ENCODE peak calls at places on chromosomes 6 and 20, in nine cellular contexts. Y is iPS-NIHi11; G is PC-9; J is CD4-positive, alpha-beta T cell; L is activated T-cell treated with anti-CD3 and anti-CD28 coated beads for 24 hours; X is PC-3; I is stimulated activated CD4-positive, alpha-beta T cell treated with anti-CD3 and anti-CD28 coated beads, TNF-alpha, amount 100 ng/mL, for 24 hours; M is NT2/D1; K is NCI-H1092 treated with DMSO at 0.1 percent for 48 hours. C is an unnamed sample.

GRCh38 chr6:19714415-19715165 is 122.6 kb upstream of the ID4 start:
- DNase-seq in Y (no peak), G (no peak), J (no peak), L (no peak), X (no peak), I (no peak), M (no peak), K (no peak), C (peak)

GRCh38 chr6:63565058-63565726 is 7.1 kb upstream of the LOC128125822 start:
- DNase-seq in Y (no peak), G (no peak), J (no peak), L (no peak), X (peak), I (no peak), M (no peak), K (no peak), C (peak)

GRCh38 chr20:19260412-19261090 is 48.1 kb downstream of the SLC24A3 start:
- DNase-seq in Y (no peak), G (no peak), J (no peak), L (no peak), X (no peak), I (no peak), M (no peak), K (no peak), C (no peak)

GRCh38 chr20:17835941-17836861 is 132.4 kb downstream of the SNX5 start:
- DNase-seq in Y (no peak), G (no peak), J (no peak), L (no peak), X (no peak), I (no peak), M (no peak), K (no peak), C (no peak)

GRCh38 chr20:3805594-3806264 is 9.6 kb downstream of the CDC25B start:
- DNase-seq in Y (no peak), G (no peak), J (no peak), L (no peak), X (peak), I (no peak), M (no peak), K (no peak), C (no peak)

GRCh38 chr6:130575971-130576370 is 210.2 kb downstream of the TMEM200A start:
- DNase-seq in Y (no peak), G (no peak), J (peak), L (peak), X (no peak), I (peak), M (no peak), K (no peak), C (no peak)

GRCh38 chr6:18263561-18264337 is 581 bp downstream of the DEK start:
- DNase-seq in Y (peak), G (no peak), J (peak), L (no peak), X (peak), I (no peak), M (no peak), K (peak), C (peak)

GRCh38 chr6:110874880-110875547 is 429 bp downstream of the AMD1 start:
- DNase-seq in Y (peak), G (peak), J (peak), L (no peak), X (no peak), I (peak), M (no peak), K (no peak), C (peak)

GRCh38 chr20:63183422-63184146 is 32.3 kb downstream of the YTHDF1 start:
- DNase-seq in Y (peak), G (peak), J (peak), L (peak), X (peak), I (no peak), M (no peak), K (no peak), C (peak)

GRCh38 chr6:82365011-82365751 is 1.6 kb downstream of the TPBG start:
- DNase-seq in Y (peak), G (peak), J (no peak), L (no peak), X (peak), I (no peak), M (no peak), K (peak), C (peak)

GRCh38 chr6:95431637-95432228 is 145.6 kb upstream of the MANEA start:
- DNase-seq in Y (peak), G (peak), J (no peak), L (peak), X (peak), I (no peak), M (peak), K (peak), C (peak)

GRCh38 chr20:137668-138131 is 4.7 kb upstream of the DEFB126 start:
- DNase-seq in Y (no peak), G (no peak), J (no peak), L (no peak), X (peak), I (no peak), M (no peak), K (peak), C (no peak)

GRCh38 chr20:840858-841567 is 7.5 kb downstream of the FAM110A start:
- DNase-seq in Y (peak), G (peak), J (no peak), L (no peak), X (peak), I (no peak), M (no peak), K (no peak), C (peak)

GRCh38 chr6:45837541-45838200 is 178.0 kb downstream of the CLIC5 start:
- DNase-seq in Y (no peak), G (no peak), J (no peak), L (no peak), X (no peak), I (no peak), M (no peak), K (no peak), C (no peak)

C was measured in NCI-H146.